ENCODE peak calls at places on chromosomes 16 and 17, in ten cellular contexts. A, B, Q, M, T, D, P, L, U and V are unnamed samples.

GRCh38 chr16:68367034-68367433 is 56.2 kb downstream of the PRMT7 start:
- DNase-seq in Q (peak), L (no peak), U (no peak), D (no peak), A (no peak), T (peak), B (no peak), M (peak), P (peak), V (peak)

GRCh38 chr17:33968350-33969044 is 286.6 kb upstream of the CCL2 start:
- DNase-seq in U (no peak), Q (no peak), T (no peak), D (no peak), L (no peak), B (no peak), M (no peak), P (no peak), A (no peak), V (no peak)

GRCh38 chr16:88595101-88595500 is 24.9 kb downstream of the ZC3H18 start:
- DNase-seq in P (no peak), L (no peak), Q (no peak), T (no peak), A (no peak), M (no peak), B (peak), D (no peak), U (no peak), V (no peak)

GRCh38 chr17:57785032-57785431 is 39.9 kb upstream of the CCDC182 start:
- DNase-seq in T (no peak), Q (peak), M (no peak), P (no peak), U (no peak), D (no peak), B (peak), A (peak), L (no peak), V (no peak)

GRCh38 chr17:73420897-73421296 is 109.1 kb upstream of the CDC42EP4 start:
- DNase-seq in A (no peak), M (no peak), P (peak), U (no peak), D (no peak), B (no peak), L (no peak), Q (no peak), T (peak), V (no peak)

GRCh38 chr16:69839240-69839688 is 77.1 kb downstream of the WWP2 start:
- DNase-seq in A (no peak), P (no peak), D (no peak), M (no peak), L (no peak), Q (no peak), B (no peak), T (no peak), U (no peak), V (no peak)

GRCh38 chr16:22035094-22035675 is 27.3 kb downstream of the MOSMO start:
- DNase-seq in M (no peak), U (no peak), D (no peak), T (no peak), P (no peak), Q (peak), A (no peak), L (no peak), B (no peak), V (no peak)

GRCh38 chr17:39981207-39982068 is 831 bp downstream of the PSMD3 start:
- DNase-seq in M (no peak), D (no peak), P (peak), L (no peak), T (no peak), Q (no peak), A (no peak), U (no peak), B (no peak), V (no peak)

GRCh38 chr17:81494984-81495383 is 17.6 kb downstream of the ACTG1 start:
- DNase-seq in L (no peak), T (no peak), B (no peak), U (no peak), D (no peak), P (peak), A (no peak), M (no peak), Q (no peak), V (no peak)

GRCh38 chr16:31052131-31052530 is 18.8 kb downstream of the STX4 start:
- DNase-seq in M (no peak), L (no peak), Q (peak), U (peak), A (no peak), T (peak), D (no peak), B (no peak), P (no peak), V (peak)

GRCh38 chr17:4548721-4549531 is 6.3 kb downstream of the MYBBP1A start:
- DNase-seq in L (no peak), B (no peak), P (no peak), T (no peak), A (peak), U (no peak), D (no peak), Q (no peak), M (no peak), V (no peak)

GRCh38 chr16:56137269-56137668 is 54.0 kb upstream of the GNAO1 start:
- DNase-seq in M (no peak), A (no peak), L (no peak), D (no peak), B (no peak), Q (no peak), T (no peak), P (no peak), U (no peak), V (no peak)

GRCh38 chr16:88298166-88298881 is 84.4 kb upstream of the ZNF469 start:
- DNase-seq in Q (peak), T (peak), B (no peak), M (no peak), D (no peak), L (no peak), A (peak), U (no peak), P (no peak), V (peak)

GRCh38 chr17:48024149-48025039 is 13.2 kb downstream of the COPZ2 start:
- DNase-seq in A (peak), B (peak), L (no peak), U (peak), D (peak), T (no peak), M (peak), P (no peak), Q (peak), V (no peak)

GRCh38 chr17:63698381-63698885 is 1.5 kb downstream of the LIMD2 start:
- DNase-seq in A (no peak), L (no peak), Q (no peak), D (no peak), U (no peak), P (no peak), T (no peak), B (no peak), M (peak), V (no peak)

GRCh38 chr17:6456914-6457687 is 12.8 kb downstream of the PIMREG start:
- DNase-seq in A (peak), P (no peak), Q (peak), D (no peak), U (no peak), M (peak), T (peak), B (peak), L (peak), V (peak)

GRCh38 chr17:33964344-33964979 is 290.6 kb upstream of the CCL2 start:
- DNase-seq in T (no peak), U (no peak), A (no peak), P (no peak), L (no peak), M (no peak), Q (no peak), D (no peak), B (no peak), V (no peak)

GRCh38 chr17:8632087-8632486 is 1.6 kb upstream of the MYH10 start:
- DNase-seq in B (no peak), L (no peak), D (no peak), P (no peak), A (no peak), T (no peak), U (no peak), Q (no peak), M (no peak), V (no peak)

GRCh38 chr17:81295678-81296381 is 723 bp upstream of the SLC38A10 start:
- DNase-seq in B (no peak), P (peak), Q (peak), D (no peak), L (no peak), T (peak), A (no peak), U (peak), M (peak), V (peak)

GRCh38 chr17:29042679-29043538 is at the start of gene PIPOX:
- DNase-seq in L (no peak), U (peak), M (no peak), B (peak), Q (peak), T (peak), D (no peak), P (peak), A (no peak), V (no peak)

GRCh38 chr17:55709984-55710383 is 12.7 kb downstream of the TMEM100 start:
- DNase-seq in A (no peak), Q (no peak), M (no peak), B (no peak), T (no peak), D (no peak), U (no peak), P (no peak), L (peak), V (no peak)

GRCh38 chr16:84677017-84677803 is 22.6 kb upstream of the USP10 start:
- DNase-seq in M (no peak), U (no peak), L (no peak), P (no peak), B (no peak), A (no peak), Q (no peak), D (no peak), T (no peak), V (peak)

GRCh38 chr16:11283820-11284248 is 2.7 kb upstream of the PRM1 start:
- DNase-seq in T (no peak), D (no peak), A (no peak), P (no peak), L (no peak), B (no peak), U (no peak), M (no peak), Q (peak), V (peak)

GRCh38 chr17:59757881-59758385 is 50.5 kb downstream of the VMP1 start:
- DNase-seq in D (no peak), A (no peak), U (no peak), M (no peak), Q (no peak), T (no peak), L (no peak), B (no peak), P (no peak), V (no peak)

GRCh38 chr17:57517216-57517518 is 227.9 kb downstream of the CCDC182 start:
- DNase-seq in T (no peak), Q (no peak), P (no peak), M (no peak), L (no peak), A (no peak), B (peak), D (no peak), U (no peak), V (no peak)

GRCh38 chr16:70490261-70490660 is 33.1 kb downstream of the COG4 start:
- DNase-seq in A (peak), Q (no peak), D (no peak), M (no peak), P (no peak), L (peak), U (no peak), T (no peak), B (no peak), V (peak)

GRCh38 chr16:7101054-7101453 is 231.6 kb upstream of the RBFOX1 start:
- DNase-seq in P (no peak), U (no peak), A (no peak), D (no peak), L (no peak), T (no peak), M (no peak), B (no peak), Q (no peak), V (no peak)

GRCh38 chr17:7354262-7354781 is 634 bp upstream of the TMEM95 start:
- DNase-seq in L (no peak), U (no peak), D (no peak), T (peak), B (no peak), A (no peak), P (no peak), Q (peak), M (no peak), V (peak)

GRCh38 chr17:77266891-77267341 is 126.1 kb downstream of the SEC14L1 start:
- DNase-seq in D (no peak), P (peak), A (no peak), T (peak), Q (no peak), B (no peak), M (no peak), U (no peak), L (no peak), V (no peak)

GRCh38 chr17:37490022-37490587 is 414 bp downstream of the DUSP14 start:
- DNase-seq in B (peak), D (peak), M (peak), Q (peak), A (peak), U (peak), P (peak), T (peak), L (peak), V (peak)

GRCh38 chr16:74611721-74612120 is 4.8 kb upstream of the GLG1 start:
- DNase-seq in B (no peak), D (no peak), U (no peak), M (no peak), Q (no peak), T (no peak), A (no peak), L (no peak), P (no peak), V (peak)

GRCh38 chr16:4089811-4090293 is 26.4 kb downstream of the ADCY9 start:
- DNase-seq in A (no peak), L (peak), P (no peak), Q (no peak), T (no peak), D (no peak), U (no peak), B (no peak), M (no peak), V (no peak)

GRCh38 chr16:67530013-67530939 is 1.6 kb downstream of the RIPOR1 start:
- DNase-seq in D (no peak), Q (peak), P (peak), T (no peak), M (peak), B (peak), A (peak), U (peak), L (peak), V (peak)

GRCh38 chr16:19104591-19104990 is 9.2 kb upstream of the ITPRIPL2 start:
- DNase-seq in M (no peak), P (no peak), U (no peak), L (no peak), A (no peak), B (no peak), Q (no peak), D (no peak), T (no peak), V (no peak)

GRCh38 chr16:84318091-84318975 is 23.7 kb downstream of the WFDC1 start:
- DNase-seq in T (no peak), P (no peak), B (no peak), L (no peak), A (no peak), D (no peak), U (no peak), Q (no peak), M (no peak), V (no peak)

GRCh38 chr17:41538565-41538991 is 10.5 kb upstream of the KRT19 start:
- DNase-seq in M (no peak), P (no peak), T (peak), U (no peak), L (no peak), Q (no peak), D (no peak), A (peak), B (no peak), V (no peak)

GRCh38 chr16:31535737-31536136 is 8.0 kb downstream of the AHSP start:
- DNase-seq in M (no peak), A (no peak), Q (no peak), U (no peak), D (no peak), B (no peak), L (no peak), P (no peak), T (no peak), V (no peak)

GRCh38 chr17:1904273-1905052 is 74.7 kb downstream of the RPA1 start:
- DNase-seq in L (no peak), T (no peak), A (no peak), D (no peak), U (no peak), P (no peak), Q (no peak), B (no peak), M (no peak), V (no peak)

GRCh38 chr16:79007614-79008013 is 592.9 kb downstream of the MAF start:
- DNase-seq in P (no peak), U (no peak), B (no peak), D (no peak), M (no peak), Q (no peak), L (no peak), T (peak), A (no peak), V (no peak)
- TF ChIP-seq CTCF in P (no peak), U (no peak), B (no peak), D (no peak), M (no peak), Q (no peak), L (no peak), T (no peak), A (no peak), V (no peak)

GRCh38 chr16:55000595-55000994 is 69.9 kb downstream of the IRX5 start:
- DNase-seq in U (no peak), Q (peak), B (no peak), T (peak), A (no peak), D (no peak), P (no peak), M (no peak), L (no peak), V (peak)

GRCh38 chr16:55001931-55002330 is 71.3 kb downstream of the IRX5 start:
- DNase-seq in P (no peak), B (no peak), L (no peak), T (peak), U (no peak), A (no peak), M (no peak), Q (no peak), D (no peak), V (peak)

GRCh38 chr16:55003916-55004315 is 73.3 kb downstream of the IRX5 start:
- DNase-seq in P (no peak), T (no peak), Q (no peak), D (no peak), U (no peak), M (no peak), B (no peak), L (no peak), A (no peak), V (no peak)

GRCh38 chr16:54998834-54999233 is 68.2 kb downstream of the IRX5 start:
- DNase-seq in P (no peak), L (no peak), D (no peak), U (no peak), B (no peak), M (no peak), A (no peak), T (no peak), Q (no peak), V (no peak)

GRCh38 chr16:55003306-55003705 is 72.6 kb downstream of the IRX5 start:
- DNase-seq in A (no peak), L (no peak), Q (no peak), D (no peak), B (no peak), T (no peak), P (no peak), U (no peak), M (no peak), V (no peak)
- H3K4me3 ChIP-seq in A (no peak), L (no peak), Q (no peak), D (no peak), B (no peak), T (no peak), P (no peak), U (no peak), M (no peak), V (no peak)

DNA sequence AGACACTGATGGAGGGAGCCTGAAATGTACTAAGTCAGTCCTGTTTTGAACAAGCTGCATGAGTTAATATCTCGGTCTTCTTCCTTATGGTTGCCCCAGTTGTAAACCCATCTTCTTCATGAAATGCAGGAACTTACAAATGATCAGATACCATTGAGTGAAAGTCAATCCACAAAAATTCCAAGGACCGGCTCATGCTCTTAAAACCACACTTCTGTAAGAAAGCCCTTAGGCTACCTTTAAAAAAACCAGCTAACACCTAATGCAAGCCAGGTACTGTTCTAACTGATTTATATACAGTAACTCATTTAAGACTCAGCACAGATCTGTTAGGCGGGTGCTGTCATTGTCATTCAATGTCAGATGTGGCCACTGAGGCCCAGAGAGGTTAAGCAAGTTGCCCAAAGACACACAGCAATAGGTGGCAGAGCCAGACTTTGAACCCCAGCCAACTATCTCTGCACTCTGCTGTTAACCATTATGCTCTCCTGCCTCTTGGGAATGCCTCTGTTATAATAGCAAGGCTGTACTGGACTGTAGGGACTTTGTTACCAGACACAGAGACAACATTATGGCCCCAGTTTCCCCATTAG is 93.4 kb downstream of the C16orf95 start:
- DNase-seq in L (no peak), A (no peak), D (no peak), M (no peak), B (no peak), P (no peak), T (no peak), Q (no peak), U (no peak), V (no peak)
- TF ChIP-seq CTCF in L (no peak), A (no peak), D (no peak), M (no peak), B (no peak), P (no peak), T (no peak), Q (no peak), U (no peak), V (no peak)

DNA sequence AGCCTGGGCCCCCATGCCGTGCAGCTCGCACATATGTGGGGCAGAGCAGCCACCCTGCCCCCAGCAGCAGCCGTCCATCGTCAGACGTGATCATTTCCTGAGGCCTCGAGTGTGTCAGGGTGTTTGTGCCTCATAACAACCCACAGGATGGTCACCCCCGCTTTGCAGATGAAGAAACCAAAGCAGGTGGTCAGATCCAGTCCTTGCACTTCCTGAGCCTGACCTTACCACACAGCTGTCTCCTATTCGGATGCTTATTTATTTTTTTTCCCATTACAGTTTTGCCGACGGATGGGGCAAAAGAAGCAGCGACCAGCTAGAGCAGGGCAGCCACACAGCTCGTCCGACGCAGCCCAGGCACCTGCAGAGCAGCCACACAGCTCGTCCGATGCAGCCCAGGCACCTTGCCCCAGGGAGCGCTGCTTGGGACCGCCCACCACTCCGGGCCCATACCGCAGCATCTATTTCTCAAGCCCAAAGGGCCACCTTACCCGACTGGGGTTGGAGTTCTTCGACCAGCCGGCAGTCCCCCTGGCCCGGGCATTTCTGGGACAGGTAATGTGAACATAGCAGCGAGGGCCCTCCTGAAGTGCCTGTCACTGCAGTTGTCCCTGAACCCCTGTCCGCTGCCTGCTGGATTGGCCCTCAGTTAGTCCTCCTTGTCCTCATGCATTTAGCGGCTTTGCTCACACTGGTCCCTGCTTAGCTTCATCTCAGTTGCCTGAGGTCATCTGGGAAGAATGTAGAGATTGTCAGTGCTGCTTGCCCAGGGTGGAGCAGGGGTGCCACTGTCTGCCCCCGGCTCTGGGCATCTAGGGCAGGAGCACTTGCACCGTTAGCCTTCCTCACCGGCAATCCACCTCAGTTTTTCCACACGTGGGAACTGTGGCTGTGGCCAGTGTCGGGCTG is 1.4 kb downstream of the MPG start:
- DNase-seq in L (no peak), A (no peak), Q (peak), T (no peak), M (no peak), U (no peak), D (no peak), P (no peak), B (no peak), V (peak)
- H3K4me3 ChIP-seq in L (no peak), A (peak), Q (peak), T (peak), M (peak), U (peak), D (peak), P (peak), B (no peak), V (peak)